ENCODE peak calls at places on chromosomes 1 and 21, in eight cellular contexts. One of them, this sample, is unnamed. For H3K4me1, the result is how much of the 10 kb centered on the place peaks cover.

GRCh38 chr21:16193758-16194606 is 464.2 kb downstream of the USP25 start:
- DNase-seq in heart left ventricle: peak
- DNase-seq in HCT116: no peak
- DNase-seq in transverse colon: peak
- DNase-seq in breast epithelium: no peak
- DNase-seq in adrenal gland: peak
- DNase-seq in stomach: peak
- DNase-seq in A549: peak
- DNase-seq in this sample: peak

GRCh38 chr1:204154525-204155255 is 2.8 kb upstream of the ETNK2 start:
- DNase-seq in transverse colon: no peak
- DNase-seq in adrenal gland: no peak
- DNase-seq in heart left ventricle: no peak
- DNase-seq in breast epithelium: no peak
- DNase-seq in HCT116: no peak
- DNase-seq in A549: no peak
- DNase-seq in stomach: no peak
- DNase-seq in this sample: no peak

GRCh38 chr1:224785622-224786021 is 143.9 kb upstream of the DNAH14 start:
- DNase-seq in heart left ventricle: no peak
- DNase-seq in stomach: no peak
- DNase-seq in A549: no peak
- DNase-seq in transverse colon: peak
- DNase-seq in breast epithelium: no peak
- DNase-seq in adrenal gland: no peak
- DNase-seq in HCT116: no peak
- DNase-seq in this sample: no peak

GRCh38 chr1:16055613-16056520 is 12.3 kb downstream of the CLCNKB start:
- DNase-seq in HCT116: peak
- DNase-seq in breast epithelium: peak
- DNase-seq in A549: peak
- DNase-seq in heart left ventricle: peak
- DNase-seq in adrenal gland: peak
- DNase-seq in transverse colon: peak
- DNase-seq in stomach: peak
- DNase-seq in this sample: peak

GRCh38 chr1:91613594-91613993 is 112.9 kb downstream of the CDC7 start:
- DNase-seq in transverse colon: peak
- DNase-seq in A549: peak
- DNase-seq in breast epithelium: no peak
- DNase-seq in stomach: no peak
- DNase-seq in HCT116: no peak
- DNase-seq in adrenal gland: no peak
- DNase-seq in heart left ventricle: no peak
- DNase-seq in this sample: no peak

GRCh38 chr1:86703696-86704455 is 500 bp upstream of the SH3GLB1 start:
- DNase-seq in breast epithelium: no peak
- DNase-seq in HCT116: no peak
- DNase-seq in stomach: no peak
- DNase-seq in transverse colon: no peak
- DNase-seq in adrenal gland: no peak
- DNase-seq in heart left ventricle: no peak
- DNase-seq in A549: no peak
- DNase-seq in this sample: no peak

GRCh38 chr1:192131914-192132313 is 26.3 kb upstream of the RGS18 start:
- DNase-seq in heart left ventricle: no peak
- DNase-seq in adrenal gland: no peak
- DNase-seq in transverse colon: no peak
- DNase-seq in HCT116: no peak
- DNase-seq in stomach: no peak
- DNase-seq in breast epithelium: no peak
- DNase-seq in A549: no peak
- DNase-seq in this sample: no peak

GRCh38 chr1:57424231-57425027 is 569 bp upstream of the DAB1 start:
- DNase-seq in stomach: peak
- DNase-seq in HCT116: no peak
- DNase-seq in A549: no peak
- DNase-seq in transverse colon: no peak
- DNase-seq in heart left ventricle: peak
- DNase-seq in adrenal gland: no peak
- DNase-seq in breast epithelium: no peak
- DNase-seq in this sample: peak

GRCh38 chr21:31198575-31198974 is 145.5 kb downstream of the TIAM1 start:
- DNase-seq in HCT116: peak
- DNase-seq in transverse colon: no peak
- DNase-seq in stomach: no peak
- DNase-seq in A549: peak
- DNase-seq in heart left ventricle: no peak
- DNase-seq in breast epithelium: no peak
- DNase-seq in adrenal gland: no peak
- DNase-seq in this sample: no peak

GRCh38 chr1:233730380-233730779 is 116.5 kb downstream of the KCNK1 start:
- DNase-seq in adrenal gland: no peak
- DNase-seq in heart left ventricle: no peak
- DNase-seq in transverse colon: no peak
- DNase-seq in stomach: no peak
- DNase-seq in HCT116: no peak
- DNase-seq in A549: no peak
- DNase-seq in breast epithelium: no peak
- DNase-seq in this sample: no peak

GRCh38 chr1:93680121-93681094 is 1.2 kb downstream of the BCAR3 start:
- DNase-seq in breast epithelium: peak
- DNase-seq in stomach: peak
- DNase-seq in heart left ventricle: peak
- DNase-seq in A549: peak
- DNase-seq in transverse colon: peak
- DNase-seq in HCT116: peak
- DNase-seq in adrenal gland: peak
- DNase-seq in this sample: peak

GRCh38 chr1:56453016-56453721 is 126.2 kb downstream of the PLPP3 start:
- DNase-seq in heart left ventricle: no peak
- DNase-seq in adrenal gland: no peak
- DNase-seq in breast epithelium: no peak
- DNase-seq in transverse colon: no peak
- DNase-seq in HCT116: no peak
- DNase-seq in stomach: no peak
- DNase-seq in A549: no peak
- DNase-seq in this sample: peak

GRCh38 chr1:198102454-198102791 is 54.4 kb upstream of the NEK7 start:
- DNase-seq in HCT116: no peak
- DNase-seq in breast epithelium: no peak
- DNase-seq in A549: no peak
- DNase-seq in adrenal gland: no peak
- DNase-seq in heart left ventricle: no peak
- DNase-seq in stomach: no peak
- DNase-seq in transverse colon: no peak
- DNase-seq in this sample: no peak

GRCh38 chr1:91670781-91671180 is 170.1 kb downstream of the CDC7 start:
- DNase-seq in adrenal gland: no peak
- DNase-seq in breast epithelium: no peak
- DNase-seq in HCT116: no peak
- DNase-seq in heart left ventricle: no peak
- DNase-seq in transverse colon: no peak
- DNase-seq in stomach: no peak
- DNase-seq in A549: no peak
- DNase-seq in this sample: no peak

GRCh38 chr1:245894843-245895242 is 612.2 kb downstream of the SMYD3 start:
- DNase-seq in A549: no peak
- DNase-seq in transverse colon: peak
- DNase-seq in heart left ventricle: no peak
- DNase-seq in stomach: no peak
- DNase-seq in HCT116: no peak
- DNase-seq in adrenal gland: no peak
- DNase-seq in breast epithelium: no peak
- DNase-seq in this sample: no peak

GRCh38 chr1:183543619-183544204 is 46.5 kb downstream of the NCF2 start:
- DNase-seq in adrenal gland: no peak
- DNase-seq in A549: peak
- DNase-seq in HCT116: peak
- DNase-seq in heart left ventricle: no peak
- DNase-seq in stomach: no peak
- DNase-seq in breast epithelium: no peak
- DNase-seq in transverse colon: no peak
- DNase-seq in this sample: no peak

GRCh38 chr1:54547601-54548388 is at the start of gene ACOT11:
- DNase-seq in adrenal gland: peak
- DNase-seq in heart left ventricle: peak
- DNase-seq in stomach: peak
- DNase-seq in HCT116: no peak
- DNase-seq in A549: peak
- DNase-seq in breast epithelium: no peak
- DNase-seq in transverse colon: peak
- DNase-seq in this sample: peak

GRCh38 chr21:29989634-29990234 is 49.9 kb upstream of the GRIK1 start:
- DNase-seq in transverse colon: no peak
- DNase-seq in adrenal gland: no peak
- DNase-seq in breast epithelium: no peak
- DNase-seq in A549: no peak
- DNase-seq in heart left ventricle: no peak
- DNase-seq in HCT116: no peak
- DNase-seq in stomach: no peak
- DNase-seq in this sample: no peak

DNA sequence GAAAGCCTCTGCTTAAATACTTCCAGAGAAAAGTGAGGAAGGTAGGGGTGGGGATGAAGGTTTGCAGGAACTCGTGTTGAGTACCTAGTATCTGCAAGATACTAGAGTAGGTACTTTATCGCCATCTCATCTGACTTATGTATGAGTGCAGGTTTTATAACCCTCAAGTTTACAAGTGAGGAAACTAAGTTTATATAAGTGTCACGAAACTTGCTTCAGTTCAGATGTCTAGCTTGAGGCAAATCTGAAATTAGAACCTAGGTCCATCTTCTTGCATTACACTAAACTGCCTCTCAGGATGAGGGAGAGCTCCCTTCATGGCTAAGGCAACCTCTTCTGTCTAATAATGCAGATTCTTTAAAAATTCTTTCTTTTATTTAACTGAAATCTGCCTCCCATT is 43.5 kb downstream of the NFIA start:
- DNase-seq in heart left ventricle: no peak
- DNase-seq in breast epithelium: no peak
- DNase-seq in adrenal gland: no peak
- DNase-seq in transverse colon: no peak
- DNase-seq in HCT116: no peak
- DNase-seq in stomach: no peak
- DNase-seq in A549: no peak
- DNase-seq in this sample: no peak
- H3K4me1 ChIP-seq in heart left ventricle: half or more
- H3K4me1 ChIP-seq in breast epithelium: under half
- H3K4me1 ChIP-seq in adrenal gland: under half
- H3K4me1 ChIP-seq in transverse colon: under half
- H3K4me1 ChIP-seq in HCT116: under half
- H3K4me1 ChIP-seq in stomach: half or more
- H3K4me1 ChIP-seq in A549: under half
- H3K4me1 ChIP-seq in this sample: under half

GRCh38 chr1:212595787-212596714 is 12.5 kb upstream of the ATF3 start:
- DNase-seq in breast epithelium: no peak
- DNase-seq in heart left ventricle: no peak
- DNase-seq in A549: peak
- DNase-seq in HCT116: peak
- DNase-seq in adrenal gland: no peak
- DNase-seq in stomach: no peak
- DNase-seq in transverse colon: peak
- DNase-seq in this sample: peak
- TF ChIP-seq POLR2A in breast epithelium: no peak
- TF ChIP-seq POLR2A in heart left ventricle: no peak
- TF ChIP-seq POLR2A in A549: no peak
- TF ChIP-seq POLR2A in HCT116: no peak
- TF ChIP-seq POLR2A in adrenal gland: no peak
- TF ChIP-seq POLR2A in stomach: no peak
- TF ChIP-seq POLR2A in transverse colon: no peak
- TF ChIP-seq POLR2A in this sample: no peak

GRCh38 chr1:217336724-217337123 is 294.2 kb downstream of the GPATCH2 start:
- DNase-seq in breast epithelium: no peak
- DNase-seq in stomach: no peak
- DNase-seq in adrenal gland: no peak
- DNase-seq in HCT116: no peak
- DNase-seq in transverse colon: no peak
- DNase-seq in heart left ventricle: no peak
- DNase-seq in A549: no peak
- DNase-seq in this sample: no peak

GRCh38 chr1:217344712-217345111 is 286.2 kb downstream of the GPATCH2 start:
- DNase-seq in heart left ventricle: no peak
- DNase-seq in breast epithelium: no peak
- DNase-seq in stomach: no peak
- DNase-seq in transverse colon: no peak
- DNase-seq in adrenal gland: no peak
- DNase-seq in HCT116: no peak
- DNase-seq in A549: no peak
- DNase-seq in this sample: no peak

GRCh38 chr1:217343907-217344306 is 287.0 kb downstream of the GPATCH2 start:
- DNase-seq in HCT116: no peak
- DNase-seq in breast epithelium: no peak
- DNase-seq in stomach: no peak
- DNase-seq in adrenal gland: no peak
- DNase-seq in heart left ventricle: no peak
- DNase-seq in A549: no peak
- DNase-seq in transverse colon: no peak
- DNase-seq in this sample: no peak

GRCh38 chr1:217342105-217342504 is 288.8 kb downstream of the GPATCH2 start:
- DNase-seq in stomach: no peak
- DNase-seq in adrenal gland: no peak
- DNase-seq in heart left ventricle: no peak
- DNase-seq in HCT116: no peak
- DNase-seq in A549: no peak
- DNase-seq in breast epithelium: no peak
- DNase-seq in transverse colon: no peak
- DNase-seq in this sample: no peak
- TF ChIP-seq CTCF in stomach: no peak
- TF ChIP-seq CTCF in adrenal gland: no peak
- TF ChIP-seq CTCF in heart left ventricle: no peak
- TF ChIP-seq CTCF in HCT116: no peak
- TF ChIP-seq CTCF in A549: no peak
- TF ChIP-seq CTCF in breast epithelium: no peak
- TF ChIP-seq CTCF in transverse colon: no peak
- TF ChIP-seq CTCF in this sample: no peak

GRCh38 chr1:37478451-37478871 is 4.1 kb downstream of the ZC3H12A start:
- DNase-seq in breast epithelium: no peak
- DNase-seq in A549: no peak
- DNase-seq in HCT116: no peak
- DNase-seq in transverse colon: peak
- DNase-seq in heart left ventricle: no peak
- DNase-seq in stomach: peak
- DNase-seq in adrenal gland: peak
- DNase-seq in this sample: peak

GRCh38 chr1:37477946-37478345 is 3.6 kb downstream of the ZC3H12A start:
- DNase-seq in transverse colon: peak
- DNase-seq in stomach: no peak
- DNase-seq in breast epithelium: no peak
- DNase-seq in heart left ventricle: no peak
- DNase-seq in A549: no peak
- DNase-seq in adrenal gland: peak
- DNase-seq in HCT116: no peak
- DNase-seq in this sample: no peak

GRCh38 chr1:37476087-37476452 is 1.7 kb downstream of the ZC3H12A start:
- DNase-seq in A549: no peak
- DNase-seq in heart left ventricle: no peak
- DNase-seq in adrenal gland: no peak
- DNase-seq in stomach: no peak
- DNase-seq in breast epithelium: peak
- DNase-seq in HCT116: no peak
- DNase-seq in transverse colon: peak
- DNase-seq in this sample: no peak

GRCh38 chr1:37476460-37477197 is 2.2 kb downstream of the ZC3H12A start:
- DNase-seq in stomach: peak
- DNase-seq in A549: peak
- DNase-seq in adrenal gland: peak
- DNase-seq in breast epithelium: peak
- DNase-seq in HCT116: no peak
- DNase-seq in heart left ventricle: no peak
- DNase-seq in transverse colon: peak
- DNase-seq in this sample: peak

GRCh38 chr1:37477198-37477931 is 3.0 kb downstream of the ZC3H12A start:
- DNase-seq in adrenal gland: peak
- DNase-seq in heart left ventricle: no peak
- DNase-seq in HCT116: no peak
- DNase-seq in stomach: peak
- DNase-seq in breast epithelium: no peak
- DNase-seq in A549: no peak
- DNase-seq in transverse colon: peak
- DNase-seq in this sample: peak
- H3K4me1 ChIP-seq in adrenal gland: half or more
- H3K4me1 ChIP-seq in heart left ventricle: half or more
- H3K4me1 ChIP-seq in HCT116: half or more
- H3K4me1 ChIP-seq in stomach: half or more
- H3K4me1 ChIP-seq in breast epithelium: under half
- H3K4me1 ChIP-seq in A549: under half
- H3K4me1 ChIP-seq in transverse colon: half or more
- H3K4me1 ChIP-seq in this sample: half or more